ENCODE peak calls at places on chromosomes 3 and 15, in four cellular contexts. T, I, U and D are unnamed samples.

GRCh38 chr15:51874751-51875644 is 45.5 kb downstream of the TMOD3 start:
- DNase-seq in T (no peak), I (no peak), U (no peak), D (no peak)

GRCh38 chr3:59774613-59775012 is 724.8 kb upstream of the CFAP20DC start:
- DNase-seq in T (no peak), I (no peak), U (no peak), D (no peak)

GRCh38 chr3:22122567-22122966 is 371.6 kb upstream of the ZNF385D start:
- DNase-seq in T (peak; percentile 15), I (no peak), U (no peak), D (no peak)

GRCh38 chr3:150391200-150391599 is 16.9 kb upstream of the TSC22D2 start:
- DNase-seq in T (no peak), I (no peak), U (no peak), D (no peak)

GRCh38 chr3:63353383-63353782 is 75.3 kb downstream of the SYNPR start:
- DNase-seq in T (no peak), I (no peak), U (no peak), D (no peak)

GRCh38 chr3:64027708-64028107 is 4.4 kb upstream of the PSMD6 start:
- DNase-seq in T (no peak), I (no peak), U (no peak), D (no peak)

GRCh38 chr3:196499061-196499460 is 4.5 kb downstream of the RNF168 start:
- DNase-seq in T (no peak), I (no peak), U (no peak), D (no peak)

GRCh38 chr3:163809540-163809993 is 1268.7 kb downstream of the SI start:
- DNase-seq in T (peak; percentile 4), I (no peak), U (no peak), D (no peak)

GRCh38 chr3:147773236-147773635 is 364.1 kb downstream of the ZIC1 start:
- DNase-seq in T (no peak), I (no peak), U (no peak), D (no peak)

GRCh38 chr3:150603888-150604319 is 783 bp downstream of the SELENOT start:
- DNase-seq in T (no peak), I (no peak), U (no peak), D (no peak)

GRCh38 chr3:81651139-81651538 is 110.3 kb downstream of the GBE1 start:
- DNase-seq in T (no peak), I (no peak), U (no peak), D (no peak)

GRCh38 chr3:116280130-116280740 is 165.1 kb downstream of the LSAMP start:
- DNase-seq in T (no peak), I (no peak), U (no peak), D (no peak)

GRCh38 chr3:136513367-136513766 is 238.8 kb downstream of the STAG1 start:
- DNase-seq in T (no peak), I (no peak), U (no peak), D (no peak)

GRCh38 chr15:101810905-101811304 is 1.1 kb upstream of the OR4F15 start:
- DNase-seq in T (no peak), I (no peak), U (no peak), D (no peak)

GRCh38 chr3:66397745-66398144 is 103.1 kb downstream of the LRIG1 start:
- DNase-seq in T (no peak), I (no peak), U (no peak), D (no peak)

GRCh38 chr3:99175276-99175801 is 273.8 kb upstream of the DCBLD2 start:
- DNase-seq in T (no peak), I (no peak), U (no peak), D (no peak)

GRCh38 chr3:56368860-56369259 is 99.4 kb downstream of the ERC2 start:
- DNase-seq in T (no peak), I (no peak), U (no peak), D (no peak)

GRCh38 chr15:27258287-27258686 is 287.3 kb downstream of the GABRG3 start:
- DNase-seq in T (no peak), I (no peak), U (no peak), D (no peak)

GRCh38 chr15:80419546-80419945 is 15.4 kb downstream of the ARNT2 start:
- DNase-seq in T (no peak), I (no peak), U (no peak), D (no peak)

GRCh38 chr15:78524230-78524629 is 16.0 kb upstream of the PSMA4 start:
- DNase-seq in T (no peak), I (no peak), U (no peak), D (no peak)

GRCh38 chr3:12579919-12580318 is 23.0 kb downstream of the MKRN2 start:
- DNase-seq in T (no peak), I (no peak), U (no peak), D (no peak)

GRCh38 chr3:154778057-154778456 is 302.1 kb upstream of the MME start:
- DNase-seq in T (no peak), I (no peak), U (no peak), D (no peak)

GRCh38 chr3:195770081-195770840 is 41.5 kb downstream of the MUC4 start:
- DNase-seq in T (no peak), I (no peak), U (no peak), D (peak; percentile 46)

GRCh38 chr3:4425707-4426106 is 41.4 kb downstream of the SUMF1 start:
- DNase-seq in T (no peak), I (no peak), U (no peak), D (peak; percentile 57)

GRCh38 chr15:98866503-98866902 is 141.1 kb downstream of the PGPEP1L start:
- DNase-seq in T (no peak), I (no peak), U (no peak), D (no peak)

GRCh38 chr3:142857056-142857455 is 31.8 kb downstream of the PCOLCE2 start:
- DNase-seq in T (no peak), I (peak; percentile 40), U (no peak), D (no peak)

GRCh38 chr3:13197281-13197680 is 124.1 kb upstream of the IQSEC1 start:
- DNase-seq in T (no peak), I (no peak), U (no peak), D (no peak)

GRCh38 chr3:127825764-127826163 is 3.4 kb upstream of the MGLL start:
- DNase-seq in T (no peak), I (no peak), U (no peak), D (no peak)
- TF ChIP-seq CTCF in T (no peak), I (no peak), U (no peak), D (no peak)

DNA sequence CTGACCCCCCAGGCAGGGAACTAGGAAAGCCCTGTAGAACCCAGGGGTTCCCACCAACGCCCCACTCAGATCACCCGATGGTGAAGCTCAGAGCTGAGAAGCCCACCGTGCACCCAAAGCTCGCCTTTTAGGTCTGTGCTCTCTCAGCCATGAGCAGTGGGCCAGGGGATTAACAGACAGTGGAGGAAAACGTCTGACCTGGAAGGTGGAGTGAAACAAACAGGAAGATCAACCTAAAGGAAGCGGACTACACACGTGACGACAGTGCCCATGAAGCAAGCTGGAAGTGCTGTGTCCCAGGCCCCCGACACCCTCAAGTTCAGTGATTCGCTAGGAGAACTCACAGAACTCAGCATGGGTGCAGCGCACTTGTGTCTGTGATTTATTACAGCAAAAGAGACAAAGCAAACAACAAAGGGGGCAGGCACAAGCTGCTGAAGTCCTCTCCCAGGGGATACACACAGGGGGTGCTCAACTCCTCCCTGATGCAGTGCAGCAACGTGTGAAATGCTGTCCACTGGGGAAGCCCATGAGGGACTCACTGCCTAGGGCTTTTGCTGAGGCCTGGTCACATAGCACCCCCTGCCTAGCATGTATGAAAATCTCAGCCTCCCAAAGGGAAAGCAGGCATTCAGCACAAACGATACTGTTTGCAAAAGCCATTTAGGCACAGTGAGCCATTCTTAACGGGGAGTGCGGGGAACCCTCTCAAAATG is 43.5 kb downstream of the CFAP92 start:
- DNase-seq in T (peak; percentile 36), I (no peak), U (no peak), D (peak; percentile 48)
- TF ChIP-seq CTCF in T (peak; percentile 7), I (no peak), U (no peak), D (no peak)

GRCh38 chr15:40289140-40289775 is 6.4 kb upstream of the ANKRD63 start:
- DNase-seq in T (no peak), I (no peak), U (no peak), D (no peak)
- TF ChIP-seq CTCF in T (no peak), I (no peak), U (no peak), D (no peak)

DNA sequence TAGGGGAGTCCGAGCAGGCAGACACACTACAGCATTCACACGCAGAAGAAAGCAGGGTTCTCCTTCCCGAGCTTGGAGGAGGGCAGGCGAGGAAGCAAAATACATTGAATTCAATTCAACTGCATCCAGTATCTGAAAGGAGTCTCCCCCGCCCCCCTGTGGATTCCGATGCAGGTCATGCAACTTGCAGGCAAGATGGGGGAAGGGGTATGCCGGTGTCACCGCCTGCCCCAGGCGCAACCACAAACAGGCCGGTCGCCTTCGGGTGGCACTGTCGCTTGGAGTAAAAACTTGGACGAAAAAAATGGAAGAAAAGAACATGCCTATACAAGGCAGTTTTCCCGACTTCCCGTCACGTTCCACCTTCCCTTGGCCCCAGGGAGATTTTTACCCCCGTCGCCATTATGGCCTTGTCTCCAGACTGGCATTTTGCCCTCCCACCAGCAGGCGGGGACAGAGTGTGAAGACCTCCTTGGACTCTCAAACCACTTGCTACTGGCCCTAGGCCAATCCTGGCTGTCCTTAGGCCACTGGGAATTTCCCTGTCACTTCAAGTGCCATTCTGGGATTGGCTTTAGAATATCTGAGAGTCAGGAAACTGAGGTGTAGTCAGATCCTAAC is 1.6 kb upstream of the NTRK3 start:
- DNase-seq in T (no peak), I (peak; percentile 71), U (no peak), D (peak; percentile 27)
- TF ChIP-seq CTCF in T (peak; percentile 33), I (peak; percentile 73), U (no peak), D (no peak)

GRCh38 chr3:134333522-134334181 is 40.6 kb downstream of the AMOTL2 start:
- DNase-seq in T (no peak), I (no peak), U (peak; percentile 18), D (no peak)
- TF ChIP-seq CTCF in T (no peak), I (no peak), U (no peak), D (no peak)

GRCh38 chr3:184233127-184233843 is 3.9 kb downstream of the VWA5B2 start:
- DNase-seq in T (no peak), I (no peak), U (no peak), D (no peak)

GRCh38 chr3:184234671-184235380 is 5.4 kb downstream of the VWA5B2 start:
- DNase-seq in T (no peak), I (no peak), U (no peak), D (no peak)

GRCh38 chr3:184235381-184236032 is 6.1 kb downstream of the VWA5B2 start:
- DNase-seq in T (no peak), I (no peak), U (no peak), D (no peak)

GRCh38 chr3:184236033-184236410 is 6.6 kb downstream of the VWA5B2 start:
- DNase-seq in T (no peak), I (no peak), U (no peak), D (no peak)

DNA sequence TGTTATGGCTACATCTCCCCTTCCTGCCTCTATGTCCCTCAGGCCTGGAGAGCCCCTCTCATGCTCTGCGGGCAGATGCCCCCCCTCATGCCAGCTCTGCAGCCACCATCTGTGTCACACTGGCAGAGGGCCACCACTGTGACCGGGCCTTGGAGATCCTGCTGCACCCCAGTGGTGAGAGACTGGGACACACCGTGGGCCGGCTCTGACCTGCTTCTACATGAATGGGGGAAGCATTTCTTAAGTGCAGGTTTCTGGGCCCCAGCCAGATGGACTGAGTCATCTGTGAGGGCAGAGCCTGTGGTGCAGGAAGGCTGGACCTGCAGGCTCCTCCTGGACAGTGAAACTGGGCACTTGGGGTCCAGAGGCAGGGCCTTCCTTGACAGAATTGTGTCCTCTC is 4.8 kb downstream of the VWA5B2 start:
- DNase-seq in T (peak; percentile 12), I (no peak), U (peak; percentile 42), D (no peak)
- TF ChIP-seq CTCF in T (no peak), I (no peak), U (no peak), D (no peak)